ENCODE peak calls at places on chromosomes 12 and 14, in seven cellular contexts. One of them, this sample, is unnamed.

GRCh38 chr12:124563809-124564208 is 3.6 kb downstream of the NCOR2 start:
- DNase-seq in brain microvascular endothelial cell: no peak
- DNase-seq in adrenal gland: no peak
- DNase-seq in CD8-positive, alpha-beta T cell: no peak
- DNase-seq in A549: no peak
- DNase-seq in dorsolateral prefrontal cortex: no peak
- DNase-seq in kidney: no peak
- DNase-seq in this sample: no peak

GRCh38 chr12:96338852-96339478 is 61.3 kb downstream of the CDK17 start:
- DNase-seq in adrenal gland: no peak
- DNase-seq in kidney: no peak
- DNase-seq in dorsolateral prefrontal cortex: no peak
- DNase-seq in CD8-positive, alpha-beta T cell: no peak
- DNase-seq in brain microvascular endothelial cell: no peak
- DNase-seq in A549: no peak
- DNase-seq in this sample: no peak

GRCh38 chr14:77557391-77557790 is 58.8 kb upstream of the ISM2 start:
- DNase-seq in A549: no peak
- DNase-seq in CD8-positive, alpha-beta T cell: no peak
- DNase-seq in adrenal gland: no peak
- DNase-seq in brain microvascular endothelial cell: no peak
- DNase-seq in kidney: no peak
- DNase-seq in dorsolateral prefrontal cortex: no peak
- DNase-seq in this sample: no peak

GRCh38 chr12:101696477-101697196 is 803 bp upstream of the CHPT1 start:
- DNase-seq in adrenal gland: peak; percentile 92
- DNase-seq in brain microvascular endothelial cell: no peak
- DNase-seq in CD8-positive, alpha-beta T cell: no peak
- DNase-seq in kidney: no peak
- DNase-seq in A549: no peak
- DNase-seq in dorsolateral prefrontal cortex: no peak
- DNase-seq in this sample: peak; percentile 2

GRCh38 chr14:74733241-74733640 is 20.3 kb downstream of the FCF1 start:
- DNase-seq in kidney: no peak
- DNase-seq in dorsolateral prefrontal cortex: no peak
- DNase-seq in adrenal gland: no peak
- DNase-seq in brain microvascular endothelial cell: no peak
- DNase-seq in CD8-positive, alpha-beta T cell: no peak
- DNase-seq in A549: no peak
- DNase-seq in this sample: no peak

GRCh38 chr12:13125996-13126395 is 22.5 kb upstream of the GSG1 start:
- DNase-seq in brain microvascular endothelial cell: no peak
- DNase-seq in adrenal gland: no peak
- DNase-seq in A549: no peak
- DNase-seq in dorsolateral prefrontal cortex: no peak
- DNase-seq in CD8-positive, alpha-beta T cell: no peak
- DNase-seq in kidney: no peak
- DNase-seq in this sample: no peak

GRCh38 chr14:49853572-49854375 is 1.2 kb upstream of the NEMF start:
- DNase-seq in adrenal gland: peak; percentile 85
- DNase-seq in dorsolateral prefrontal cortex: peak; percentile 59
- DNase-seq in A549: peak; percentile 93
- DNase-seq in brain microvascular endothelial cell: peak; percentile 89
- DNase-seq in kidney: peak; percentile 78
- DNase-seq in CD8-positive, alpha-beta T cell: peak; percentile 57
- DNase-seq in this sample: peak; percentile 63

GRCh38 chr12:5318874-5319273 is 113.0 kb upstream of the NTF3 start:
- DNase-seq in dorsolateral prefrontal cortex: no peak
- DNase-seq in A549: no peak
- DNase-seq in kidney: no peak
- DNase-seq in CD8-positive, alpha-beta T cell: no peak
- DNase-seq in adrenal gland: peak; percentile 37
- DNase-seq in brain microvascular endothelial cell: peak; percentile 75
- DNase-seq in this sample: peak; percentile 69

GRCh38 chr14:92263681-92264080 is 59.3 kb upstream of the SLC24A4 start:
- DNase-seq in dorsolateral prefrontal cortex: no peak
- DNase-seq in brain microvascular endothelial cell: no peak
- DNase-seq in CD8-positive, alpha-beta T cell: no peak
- DNase-seq in adrenal gland: peak; percentile 14
- DNase-seq in A549: no peak
- DNase-seq in kidney: no peak
- DNase-seq in this sample: no peak

GRCh38 chr12:105231396-105231795 is 4.6 kb downstream of the APPL2 start:
- DNase-seq in dorsolateral prefrontal cortex: no peak
- DNase-seq in CD8-positive, alpha-beta T cell: no peak
- DNase-seq in adrenal gland: no peak
- DNase-seq in kidney: no peak
- DNase-seq in A549: no peak
- DNase-seq in brain microvascular endothelial cell: no peak
- DNase-seq in this sample: no peak

GRCh38 chr14:70638416-70638815 is 3.3 kb upstream of the TTC9 start:
- DNase-seq in CD8-positive, alpha-beta T cell: no peak
- DNase-seq in kidney: no peak
- DNase-seq in dorsolateral prefrontal cortex: no peak
- DNase-seq in brain microvascular endothelial cell: no peak
- DNase-seq in A549: no peak
- DNase-seq in adrenal gland: no peak
- DNase-seq in this sample: no peak

GRCh38 chr14:69107407-69108003 is 45.4 kb downstream of the DCAF5 start:
- DNase-seq in brain microvascular endothelial cell: peak; percentile 60
- DNase-seq in CD8-positive, alpha-beta T cell: no peak
- DNase-seq in dorsolateral prefrontal cortex: no peak
- DNase-seq in kidney: no peak
- DNase-seq in adrenal gland: peak; percentile 66
- DNase-seq in A549: peak; percentile 71
- DNase-seq in this sample: peak; percentile 71

GRCh38 chr12:82057770-82058169 is 298.6 kb upstream of the PPFIA2 start:
- DNase-seq in dorsolateral prefrontal cortex: no peak
- DNase-seq in A549: no peak
- DNase-seq in kidney: no peak
- DNase-seq in adrenal gland: no peak
- DNase-seq in CD8-positive, alpha-beta T cell: no peak
- DNase-seq in brain microvascular endothelial cell: no peak
- DNase-seq in this sample: peak; percentile 15

GRCh38 chr14:63551338-63551737 is 8.2 kb upstream of the PPP2R5E start:
- DNase-seq in dorsolateral prefrontal cortex: no peak
- DNase-seq in kidney: no peak
- DNase-seq in CD8-positive, alpha-beta T cell: no peak
- DNase-seq in adrenal gland: no peak
- DNase-seq in brain microvascular endothelial cell: no peak
- DNase-seq in A549: no peak
- DNase-seq in this sample: peak; percentile 49

GRCh38 chr12:116955382-116956021 is 44.8 kb downstream of the FBXW8 start:
- DNase-seq in A549: peak; percentile 68
- DNase-seq in CD8-positive, alpha-beta T cell: no peak
- DNase-seq in kidney: no peak
- DNase-seq in dorsolateral prefrontal cortex: no peak
- DNase-seq in adrenal gland: no peak
- DNase-seq in brain microvascular endothelial cell: no peak
- DNase-seq in this sample: peak; percentile 75
- TF ChIP-seq CTCF in A549: peak; percentile 29
- TF ChIP-seq CTCF in CD8-positive, alpha-beta T cell: no peak
- TF ChIP-seq CTCF in kidney: peak; percentile 29
- TF ChIP-seq CTCF in dorsolateral prefrontal cortex: no peak
- TF ChIP-seq CTCF in adrenal gland: no peak
- TF ChIP-seq CTCF in brain microvascular endothelial cell: no peak
- TF ChIP-seq CTCF in this sample: no peak

GRCh38 chr12:11543513-11544168 is 105.8 kb upstream of the ETV6 start:
- DNase-seq in A549: no peak
- DNase-seq in dorsolateral prefrontal cortex: no peak
- DNase-seq in CD8-positive, alpha-beta T cell: no peak
- DNase-seq in kidney: no peak
- DNase-seq in adrenal gland: peak; percentile 8
- DNase-seq in brain microvascular endothelial cell: no peak
- DNase-seq in this sample: no peak
- H3K27ac ChIP-seq in A549: no peak overlapping the region
- H3K27ac ChIP-seq in dorsolateral prefrontal cortex: no peak overlapping the region
- H3K27ac ChIP-seq in CD8-positive, alpha-beta T cell: no peak overlapping the region
- H3K27ac ChIP-seq in kidney: no peak overlapping the region
- H3K27ac ChIP-seq in adrenal gland: no peak overlapping the region
- H3K27ac ChIP-seq in brain microvascular endothelial cell: no peak overlapping the region
- H3K27ac ChIP-seq in this sample: no peak overlapping the region

GRCh38 chr12:46354799-46355194 is 17.8 kb downstream of the SLC38A2 start:
- DNase-seq in adrenal gland: no peak
- DNase-seq in kidney: no peak
- DNase-seq in dorsolateral prefrontal cortex: no peak
- DNase-seq in brain microvascular endothelial cell: no peak
- DNase-seq in CD8-positive, alpha-beta T cell: no peak
- DNase-seq in A549: no peak
- DNase-seq in this sample: no peak

GRCh38 chr12:46356655-46357437 is 15.7 kb downstream of the SLC38A2 start:
- DNase-seq in adrenal gland: no peak
- DNase-seq in kidney: no peak
- DNase-seq in brain microvascular endothelial cell: peak; percentile 39
- DNase-seq in CD8-positive, alpha-beta T cell: no peak
- DNase-seq in dorsolateral prefrontal cortex: no peak
- DNase-seq in A549: no peak
- DNase-seq in this sample: peak; percentile 23

GRCh38 chr12:46351138-46351537 is 21.4 kb downstream of the SLC38A2 start:
- DNase-seq in dorsolateral prefrontal cortex: no peak
- DNase-seq in kidney: no peak
- DNase-seq in CD8-positive, alpha-beta T cell: no peak
- DNase-seq in adrenal gland: no peak
- DNase-seq in A549: no peak
- DNase-seq in brain microvascular endothelial cell: no peak
- DNase-seq in this sample: no peak

GRCh38 chr12:46351861-46352595 is 20.5 kb downstream of the SLC38A2 start:
- DNase-seq in CD8-positive, alpha-beta T cell: no peak
- DNase-seq in dorsolateral prefrontal cortex: no peak
- DNase-seq in brain microvascular endothelial cell: no peak
- DNase-seq in A549: no peak
- DNase-seq in adrenal gland: no peak
- DNase-seq in kidney: no peak
- DNase-seq in this sample: no peak

GRCh38 chr12:46354111-46354798 is 18.3 kb downstream of the SLC38A2 start:
- DNase-seq in brain microvascular endothelial cell: no peak
- DNase-seq in CD8-positive, alpha-beta T cell: no peak
- DNase-seq in kidney: no peak
- DNase-seq in A549: no peak
- DNase-seq in dorsolateral prefrontal cortex: no peak
- DNase-seq in adrenal gland: no peak
- DNase-seq in this sample: no peak
- TF ChIP-seq CTCF in brain microvascular endothelial cell: peak; percentile 34
- TF ChIP-seq CTCF in CD8-positive, alpha-beta T cell: no peak
- TF ChIP-seq CTCF in kidney: no peak
- TF ChIP-seq CTCF in A549: peak; percentile 25
- TF ChIP-seq CTCF in dorsolateral prefrontal cortex: no peak
- TF ChIP-seq CTCF in adrenal gland: no peak
- TF ChIP-seq CTCF in this sample: no peak

DNA sequence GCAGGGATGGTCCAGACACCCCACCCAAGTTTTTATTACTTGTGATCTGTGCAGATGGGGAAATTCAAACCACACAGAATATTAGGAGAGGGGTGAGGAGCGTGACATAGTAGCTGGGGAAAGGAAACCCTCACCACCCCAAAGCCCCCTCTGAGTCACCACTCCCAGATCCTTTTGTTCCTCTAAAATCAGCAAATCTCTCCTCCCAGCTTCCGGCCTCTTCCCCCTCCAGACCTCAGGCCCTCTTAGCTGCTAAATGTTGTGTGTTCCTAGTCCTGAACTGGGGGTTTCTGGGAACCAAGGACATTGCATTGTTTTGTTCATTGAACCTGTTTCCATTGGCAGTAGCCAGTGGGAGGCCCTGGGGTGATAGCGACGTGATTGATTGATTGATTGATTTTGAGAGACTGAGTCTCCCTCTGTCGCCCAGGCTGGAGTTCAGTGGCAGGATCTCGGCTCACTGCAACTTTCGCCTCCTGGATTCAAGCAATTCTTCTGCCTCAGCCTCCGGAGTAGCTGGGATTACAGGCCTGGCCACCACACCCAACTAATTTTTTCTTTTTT is 5.9 kb upstream of the ORAI1 start:
- DNase-seq in kidney: no peak
- DNase-seq in adrenal gland: peak; percentile 19
- DNase-seq in dorsolateral prefrontal cortex: no peak
- DNase-seq in A549: no peak
- DNase-seq in brain microvascular endothelial cell: no peak
- DNase-seq in CD8-positive, alpha-beta T cell: no peak
- DNase-seq in this sample: no peak
- H3K27ac ChIP-seq in kidney: no peak overlapping the region
- H3K27ac ChIP-seq in adrenal gland: no peak overlapping the region
- H3K27ac ChIP-seq in dorsolateral prefrontal cortex: no peak overlapping the region
- H3K27ac ChIP-seq in A549: no peak overlapping the region
- H3K27ac ChIP-seq in brain microvascular endothelial cell: no peak overlapping the region
- H3K27ac ChIP-seq in CD8-positive, alpha-beta T cell: no peak overlapping the region
- H3K27ac ChIP-seq in this sample: no peak overlapping the region